ENCODE peak calls at places on chromosomes 5 and 9, in nine cellular contexts. One of them, this sample, is unnamed.

GRCh38 chr9:113955076-113955752 is 79.1 kb downstream of the ZNF618 start:
- DNase-seq in aorta: no peak
- DNase-seq in stimulated activated CD8-positive, alpha-beta memory T cell treated with anti-CD3 and anti-CD28 coated beads, Interleukin-2, amount 100 ng/mL, for 48 hours: no peak
- DNase-seq in GM04503: peak
- DNase-seq in HT1080: peak
- DNase-seq in activated CD4-positive, alpha-beta T cell treated with anti-CD3 and anti-CD28 coated beads for 24 hours: no peak
- DNase-seq in putamen: no peak
- DNase-seq in amniotic epithelial cell: peak
- DNase-seq in endothelial cell: no peak
- DNase-seq in this sample: no peak

GRCh38 chr5:77170-77501 is 14.8 kb upstream of the PLEKHG4B start:
- DNase-seq in aorta: no peak
- DNase-seq in amniotic epithelial cell: no peak
- DNase-seq in GM04503: no peak
- DNase-seq in endothelial cell: no peak
- DNase-seq in putamen: no peak
- DNase-seq in HT1080: no peak
- DNase-seq in stimulated activated CD8-positive, alpha-beta memory T cell treated with anti-CD3 and anti-CD28 coated beads, Interleukin-2, amount 100 ng/mL, for 48 hours: no peak
- DNase-seq in activated CD4-positive, alpha-beta T cell treated with anti-CD3 and anti-CD28 coated beads for 24 hours: no peak
- DNase-seq in this sample: no peak

GRCh38 chr5:69148981-69149675 is 17.8 kb upstream of the CCNB1 start:
- DNase-seq in aorta: no peak
- DNase-seq in putamen: no peak
- DNase-seq in GM04503: no peak
- DNase-seq in HT1080: no peak
- DNase-seq in amniotic epithelial cell: no peak
- DNase-seq in endothelial cell: no peak
- DNase-seq in stimulated activated CD8-positive, alpha-beta memory T cell treated with anti-CD3 and anti-CD28 coated beads, Interleukin-2, amount 100 ng/mL, for 48 hours: no peak
- DNase-seq in activated CD4-positive, alpha-beta T cell treated with anti-CD3 and anti-CD28 coated beads for 24 hours: no peak
- DNase-seq in this sample: no peak

GRCh38 chr9:134134949-134135342 is 936 bp upstream of the WDR5 start:
- DNase-seq in amniotic epithelial cell: no peak
- DNase-seq in putamen: no peak
- DNase-seq in aorta: no peak
- DNase-seq in GM04503: no peak
- DNase-seq in stimulated activated CD8-positive, alpha-beta memory T cell treated with anti-CD3 and anti-CD28 coated beads, Interleukin-2, amount 100 ng/mL, for 48 hours: no peak
- DNase-seq in HT1080: no peak
- DNase-seq in activated CD4-positive, alpha-beta T cell treated with anti-CD3 and anti-CD28 coated beads for 24 hours: no peak
- DNase-seq in endothelial cell: no peak
- DNase-seq in this sample: peak

GRCh38 chr9:17772223-17772622 is 193.4 kb downstream of the SH3GL2 start:
- DNase-seq in HT1080: no peak
- DNase-seq in activated CD4-positive, alpha-beta T cell treated with anti-CD3 and anti-CD28 coated beads for 24 hours: no peak
- DNase-seq in GM04503: no peak
- DNase-seq in endothelial cell: no peak
- DNase-seq in putamen: no peak
- DNase-seq in aorta: no peak
- DNase-seq in stimulated activated CD8-positive, alpha-beta memory T cell treated with anti-CD3 and anti-CD28 coated beads, Interleukin-2, amount 100 ng/mL, for 48 hours: no peak
- DNase-seq in amniotic epithelial cell: no peak
- DNase-seq in this sample: no peak

GRCh38 chr5:43619380-43619779 is 16.4 kb downstream of the NNT start:
- DNase-seq in aorta: no peak
- DNase-seq in endothelial cell: no peak
- DNase-seq in amniotic epithelial cell: no peak
- DNase-seq in activated CD4-positive, alpha-beta T cell treated with anti-CD3 and anti-CD28 coated beads for 24 hours: no peak
- DNase-seq in stimulated activated CD8-positive, alpha-beta memory T cell treated with anti-CD3 and anti-CD28 coated beads, Interleukin-2, amount 100 ng/mL, for 48 hours: no peak
- DNase-seq in putamen: no peak
- DNase-seq in GM04503: no peak
- DNase-seq in HT1080: no peak
- DNase-seq in this sample: no peak

GRCh38 chr9:134637696-134638502 is 3.7 kb upstream of the COL5A1 start:
- DNase-seq in HT1080: no peak
- DNase-seq in putamen: no peak
- DNase-seq in endothelial cell: no peak
- DNase-seq in activated CD4-positive, alpha-beta T cell treated with anti-CD3 and anti-CD28 coated beads for 24 hours: no peak
- DNase-seq in stimulated activated CD8-positive, alpha-beta memory T cell treated with anti-CD3 and anti-CD28 coated beads, Interleukin-2, amount 100 ng/mL, for 48 hours: no peak
- DNase-seq in amniotic epithelial cell: no peak
- DNase-seq in aorta: peak
- DNase-seq in GM04503: no peak
- DNase-seq in this sample: no peak

GRCh38 chr9:121739971-121740370 is 88.5 kb downstream of the DAB2IP start:
- DNase-seq in GM04503: no peak
- DNase-seq in putamen: no peak
- DNase-seq in activated CD4-positive, alpha-beta T cell treated with anti-CD3 and anti-CD28 coated beads for 24 hours: no peak
- DNase-seq in amniotic epithelial cell: no peak
- DNase-seq in aorta: no peak
- DNase-seq in stimulated activated CD8-positive, alpha-beta memory T cell treated with anti-CD3 and anti-CD28 coated beads, Interleukin-2, amount 100 ng/mL, for 48 hours: no peak
- DNase-seq in HT1080: no peak
- DNase-seq in endothelial cell: no peak
- DNase-seq in this sample: no peak

GRCh38 chr9:137514691-137515337 is 35.4 kb downstream of the PNPLA7 start:
- DNase-seq in GM04503: no peak
- DNase-seq in activated CD4-positive, alpha-beta T cell treated with anti-CD3 and anti-CD28 coated beads for 24 hours: no peak
- DNase-seq in putamen: no peak
- DNase-seq in stimulated activated CD8-positive, alpha-beta memory T cell treated with anti-CD3 and anti-CD28 coated beads, Interleukin-2, amount 100 ng/mL, for 48 hours: no peak
- DNase-seq in endothelial cell: no peak
- DNase-seq in amniotic epithelial cell: no peak
- DNase-seq in HT1080: no peak
- DNase-seq in aorta: no peak
- DNase-seq in this sample: no peak

GRCh38 chr5:144697847-144698262 is 527.2 kb downstream of the KCTD16 start:
- DNase-seq in putamen: no peak
- DNase-seq in GM04503: peak
- DNase-seq in stimulated activated CD8-positive, alpha-beta memory T cell treated with anti-CD3 and anti-CD28 coated beads, Interleukin-2, amount 100 ng/mL, for 48 hours: no peak
- DNase-seq in HT1080: peak
- DNase-seq in amniotic epithelial cell: peak
- DNase-seq in aorta: no peak
- DNase-seq in activated CD4-positive, alpha-beta T cell treated with anti-CD3 and anti-CD28 coated beads for 24 hours: no peak
- DNase-seq in endothelial cell: no peak
- DNase-seq in this sample: no peak

GRCh38 chr5:20347334-20347733 is 359.3 kb upstream of the CDH18 start:
- DNase-seq in stimulated activated CD8-positive, alpha-beta memory T cell treated with anti-CD3 and anti-CD28 coated beads, Interleukin-2, amount 100 ng/mL, for 48 hours: no peak
- DNase-seq in GM04503: no peak
- DNase-seq in amniotic epithelial cell: no peak
- DNase-seq in putamen: no peak
- DNase-seq in endothelial cell: no peak
- DNase-seq in aorta: no peak
- DNase-seq in activated CD4-positive, alpha-beta T cell treated with anti-CD3 and anti-CD28 coated beads for 24 hours: no peak
- DNase-seq in HT1080: no peak
- DNase-seq in this sample: no peak

GRCh38 chr5:57102905-57103255 is 71.0 kb upstream of the GPBP1 start:
- DNase-seq in amniotic epithelial cell: no peak
- DNase-seq in GM04503: no peak
- DNase-seq in endothelial cell: no peak
- DNase-seq in aorta: no peak
- DNase-seq in stimulated activated CD8-positive, alpha-beta memory T cell treated with anti-CD3 and anti-CD28 coated beads, Interleukin-2, amount 100 ng/mL, for 48 hours: no peak
- DNase-seq in putamen: no peak
- DNase-seq in HT1080: no peak
- DNase-seq in activated CD4-positive, alpha-beta T cell treated with anti-CD3 and anti-CD28 coated beads for 24 hours: no peak
- DNase-seq in this sample: no peak

GRCh38 chr5:139410886-139411835 is 7.3 kb upstream of the SPATA24 start:
- DNase-seq in HT1080: no peak
- DNase-seq in endothelial cell: no peak
- DNase-seq in activated CD4-positive, alpha-beta T cell treated with anti-CD3 and anti-CD28 coated beads for 24 hours: no peak
- DNase-seq in putamen: peak
- DNase-seq in amniotic epithelial cell: no peak
- DNase-seq in aorta: no peak
- DNase-seq in stimulated activated CD8-positive, alpha-beta memory T cell treated with anti-CD3 and anti-CD28 coated beads, Interleukin-2, amount 100 ng/mL, for 48 hours: no peak
- DNase-seq in GM04503: peak
- DNase-seq in this sample: no peak

GRCh38 chr9:28999806-29000205 is 1426.5 kb upstream of the C9orf72 start:
- DNase-seq in amniotic epithelial cell: peak
- DNase-seq in stimulated activated CD8-positive, alpha-beta memory T cell treated with anti-CD3 and anti-CD28 coated beads, Interleukin-2, amount 100 ng/mL, for 48 hours: no peak
- DNase-seq in putamen: no peak
- DNase-seq in HT1080: peak
- DNase-seq in endothelial cell: no peak
- DNase-seq in aorta: no peak
- DNase-seq in GM04503: no peak
- DNase-seq in activated CD4-positive, alpha-beta T cell treated with anti-CD3 and anti-CD28 coated beads for 24 hours: no peak
- DNase-seq in this sample: no peak

GRCh38 chr9:113950195-113951031 is 74.3 kb downstream of the ZNF618 start:
- DNase-seq in HT1080: no peak
- DNase-seq in stimulated activated CD8-positive, alpha-beta memory T cell treated with anti-CD3 and anti-CD28 coated beads, Interleukin-2, amount 100 ng/mL, for 48 hours: no peak
- DNase-seq in endothelial cell: no peak
- DNase-seq in activated CD4-positive, alpha-beta T cell treated with anti-CD3 and anti-CD28 coated beads for 24 hours: no peak
- DNase-seq in GM04503: no peak
- DNase-seq in amniotic epithelial cell: no peak
- DNase-seq in putamen: no peak
- DNase-seq in aorta: no peak
- DNase-seq in this sample: no peak

GRCh38 chr9:652896-653295 is 188.6 kb upstream of the DMRT1 start:
- DNase-seq in HT1080: no peak
- DNase-seq in activated CD4-positive, alpha-beta T cell treated with anti-CD3 and anti-CD28 coated beads for 24 hours: no peak
- DNase-seq in aorta: no peak
- DNase-seq in stimulated activated CD8-positive, alpha-beta memory T cell treated with anti-CD3 and anti-CD28 coated beads, Interleukin-2, amount 100 ng/mL, for 48 hours: no peak
- DNase-seq in putamen: no peak
- DNase-seq in endothelial cell: no peak
- DNase-seq in amniotic epithelial cell: no peak
- DNase-seq in GM04503: no peak
- DNase-seq in this sample: no peak

GRCh38 chr5:52150501-52150900 is 637.2 kb upstream of the ITGA1 start:
- DNase-seq in amniotic epithelial cell: no peak
- DNase-seq in aorta: no peak
- DNase-seq in HT1080: no peak
- DNase-seq in stimulated activated CD8-positive, alpha-beta memory T cell treated with anti-CD3 and anti-CD28 coated beads, Interleukin-2, amount 100 ng/mL, for 48 hours: no peak
- DNase-seq in activated CD4-positive, alpha-beta T cell treated with anti-CD3 and anti-CD28 coated beads for 24 hours: no peak
- DNase-seq in endothelial cell: no peak
- DNase-seq in putamen: no peak
- DNase-seq in GM04503: no peak
- DNase-seq in this sample: no peak

GRCh38 chr9:133826289-133827085 is 88.3 kb upstream of the SARDH start:
- DNase-seq in endothelial cell: no peak
- DNase-seq in GM04503: no peak
- DNase-seq in aorta: no peak
- DNase-seq in activated CD4-positive, alpha-beta T cell treated with anti-CD3 and anti-CD28 coated beads for 24 hours: no peak
- DNase-seq in HT1080: no peak
- DNase-seq in amniotic epithelial cell: no peak
- DNase-seq in putamen: no peak
- DNase-seq in stimulated activated CD8-positive, alpha-beta memory T cell treated with anti-CD3 and anti-CD28 coated beads, Interleukin-2, amount 100 ng/mL, for 48 hours: no peak
- DNase-seq in this sample: no peak

GRCh38 chr9:129910628-129911567 is 75.6 kb downstream of the USP20 start:
- DNase-seq in putamen: no peak
- DNase-seq in activated CD4-positive, alpha-beta T cell treated with anti-CD3 and anti-CD28 coated beads for 24 hours: no peak
- DNase-seq in stimulated activated CD8-positive, alpha-beta memory T cell treated with anti-CD3 and anti-CD28 coated beads, Interleukin-2, amount 100 ng/mL, for 48 hours: no peak
- DNase-seq in aorta: no peak
- DNase-seq in amniotic epithelial cell: peak
- DNase-seq in endothelial cell: no peak
- DNase-seq in GM04503: peak
- DNase-seq in HT1080: peak
- DNase-seq in this sample: no peak

GRCh38 chr5:135477594-135477993 is 25.4 kb upstream of the TIFAB start:
- DNase-seq in stimulated activated CD8-positive, alpha-beta memory T cell treated with anti-CD3 and anti-CD28 coated beads, Interleukin-2, amount 100 ng/mL, for 48 hours: no peak
- DNase-seq in aorta: peak
- DNase-seq in endothelial cell: no peak
- DNase-seq in amniotic epithelial cell: no peak
- DNase-seq in GM04503: no peak
- DNase-seq in activated CD4-positive, alpha-beta T cell treated with anti-CD3 and anti-CD28 coated beads for 24 hours: no peak
- DNase-seq in HT1080: no peak
- DNase-seq in putamen: no peak
- DNase-seq in this sample: no peak

GRCh38 chr9:5510991-5511390 is 660 bp downstream of the PDCD1LG2 start:
- DNase-seq in HT1080: no peak
- DNase-seq in aorta: no peak
- DNase-seq in activated CD4-positive, alpha-beta T cell treated with anti-CD3 and anti-CD28 coated beads for 24 hours: no peak
- DNase-seq in amniotic epithelial cell: no peak
- DNase-seq in endothelial cell: no peak
- DNase-seq in GM04503: no peak
- DNase-seq in stimulated activated CD8-positive, alpha-beta memory T cell treated with anti-CD3 and anti-CD28 coated beads, Interleukin-2, amount 100 ng/mL, for 48 hours: no peak
- DNase-seq in putamen: no peak
- DNase-seq in this sample: no peak

GRCh38 chr5:31413030-31413812 is 118.7 kb downstream of the DROSHA start:
- DNase-seq in aorta: no peak
- DNase-seq in activated CD4-positive, alpha-beta T cell treated with anti-CD3 and anti-CD28 coated beads for 24 hours: no peak
- DNase-seq in endothelial cell: no peak
- DNase-seq in putamen: peak
- DNase-seq in GM04503: no peak
- DNase-seq in amniotic epithelial cell: no peak
- DNase-seq in stimulated activated CD8-positive, alpha-beta memory T cell treated with anti-CD3 and anti-CD28 coated beads, Interleukin-2, amount 100 ng/mL, for 48 hours: no peak
- DNase-seq in HT1080: no peak
- DNase-seq in this sample: no peak

GRCh38 chr5:150309101-150309897 is 6.6 kb upstream of the ARSI start:
- DNase-seq in activated CD4-positive, alpha-beta T cell treated with anti-CD3 and anti-CD28 coated beads for 24 hours: no peak
- DNase-seq in GM04503: no peak
- DNase-seq in endothelial cell: no peak
- DNase-seq in stimulated activated CD8-positive, alpha-beta memory T cell treated with anti-CD3 and anti-CD28 coated beads, Interleukin-2, amount 100 ng/mL, for 48 hours: no peak
- DNase-seq in amniotic epithelial cell: no peak
- DNase-seq in HT1080: no peak
- DNase-seq in aorta: no peak
- DNase-seq in putamen: no peak
- DNase-seq in this sample: no peak

GRCh38 chr5:14457475-14457874 is 124.1 kb upstream of the OTULINL start:
- DNase-seq in aorta: no peak
- DNase-seq in amniotic epithelial cell: no peak
- DNase-seq in activated CD4-positive, alpha-beta T cell treated with anti-CD3 and anti-CD28 coated beads for 24 hours: no peak
- DNase-seq in putamen: no peak
- DNase-seq in GM04503: no peak
- DNase-seq in stimulated activated CD8-positive, alpha-beta memory T cell treated with anti-CD3 and anti-CD28 coated beads, Interleukin-2, amount 100 ng/mL, for 48 hours: no peak
- DNase-seq in HT1080: no peak
- DNase-seq in endothelial cell: no peak
- DNase-seq in this sample: no peak

GRCh38 chr5:53425598-53426516 is 54.6 kb upstream of the FST start:
- DNase-seq in putamen: no peak
- DNase-seq in aorta: no peak
- DNase-seq in activated CD4-positive, alpha-beta T cell treated with anti-CD3 and anti-CD28 coated beads for 24 hours: peak
- DNase-seq in HT1080: peak
- DNase-seq in amniotic epithelial cell: peak
- DNase-seq in endothelial cell: peak
- DNase-seq in stimulated activated CD8-positive, alpha-beta memory T cell treated with anti-CD3 and anti-CD28 coated beads, Interleukin-2, amount 100 ng/mL, for 48 hours: no peak
- DNase-seq in GM04503: no peak
- DNase-seq in this sample: no peak

GRCh38 chr9:136050706-136051567 is 44.2 kb downstream of the NACC2 start:
- DNase-seq in stimulated activated CD8-positive, alpha-beta memory T cell treated with anti-CD3 and anti-CD28 coated beads, Interleukin-2, amount 100 ng/mL, for 48 hours: no peak
- DNase-seq in aorta: no peak
- DNase-seq in activated CD4-positive, alpha-beta T cell treated with anti-CD3 and anti-CD28 coated beads for 24 hours: no peak
- DNase-seq in amniotic epithelial cell: no peak
- DNase-seq in putamen: peak
- DNase-seq in GM04503: no peak
- DNase-seq in endothelial cell: no peak
- DNase-seq in HT1080: no peak
- DNase-seq in this sample: no peak

GRCh38 chr5:76980518-76981144 is 27.8 kb downstream of the CRHBP start:
- DNase-seq in activated CD4-positive, alpha-beta T cell treated with anti-CD3 and anti-CD28 coated beads for 24 hours: no peak
- DNase-seq in aorta: no peak
- DNase-seq in stimulated activated CD8-positive, alpha-beta memory T cell treated with anti-CD3 and anti-CD28 coated beads, Interleukin-2, amount 100 ng/mL, for 48 hours: no peak
- DNase-seq in GM04503: no peak
- DNase-seq in amniotic epithelial cell: no peak
- DNase-seq in HT1080: no peak
- DNase-seq in endothelial cell: no peak
- DNase-seq in putamen: no peak
- DNase-seq in this sample: no peak

GRCh38 chr9:127193483-127193882 is 71.0 kb upstream of the ANGPTL2 start:
- DNase-seq in GM04503: no peak
- DNase-seq in HT1080: no peak
- DNase-seq in stimulated activated CD8-positive, alpha-beta memory T cell treated with anti-CD3 and anti-CD28 coated beads, Interleukin-2, amount 100 ng/mL, for 48 hours: no peak
- DNase-seq in amniotic epithelial cell: no peak
- DNase-seq in endothelial cell: no peak
- DNase-seq in putamen: no peak
- DNase-seq in aorta: peak
- DNase-seq in activated CD4-positive, alpha-beta T cell treated with anti-CD3 and anti-CD28 coated beads for 24 hours: no peak
- DNase-seq in this sample: no peak

GRCh38 chr9:16825971-16826370 is 44.5 kb downstream of the BNC2 start:
- DNase-seq in putamen: no peak
- DNase-seq in GM04503: no peak
- DNase-seq in aorta: no peak
- DNase-seq in stimulated activated CD8-positive, alpha-beta memory T cell treated with anti-CD3 and anti-CD28 coated beads, Interleukin-2, amount 100 ng/mL, for 48 hours: no peak
- DNase-seq in amniotic epithelial cell: peak
- DNase-seq in HT1080: peak
- DNase-seq in endothelial cell: no peak
- DNase-seq in activated CD4-positive, alpha-beta T cell treated with anti-CD3 and anti-CD28 coated beads for 24 hours: no peak
- DNase-seq in this sample: no peak

GRCh38 chr9:128475867-128476266 is 20.1 kb downstream of the ODF2 start:
- DNase-seq in activated CD4-positive, alpha-beta T cell treated with anti-CD3 and anti-CD28 coated beads for 24 hours: no peak
- DNase-seq in HT1080: no peak
- DNase-seq in amniotic epithelial cell: no peak
- DNase-seq in GM04503: no peak
- DNase-seq in putamen: no peak
- DNase-seq in stimulated activated CD8-positive, alpha-beta memory T cell treated with anti-CD3 and anti-CD28 coated beads, Interleukin-2, amount 100 ng/mL, for 48 hours: no peak
- DNase-seq in endothelial cell: no peak
- DNase-seq in aorta: no peak
- DNase-seq in this sample: no peak